ENCODE peak calls at places on chromosomes 3 and 15, in ten cellular contexts. X is psoas muscle, B is HCT116, V is K562, M is transverse colon, Q is body of pancreas, C is brain microvascular endothelial cell, T is PC-3, K is adrenal gland, D is endodermal cell. U is an unnamed sample.

GRCh38 chr3:177906573-177907229 is 629.5 kb upstream of the KCNMB2 start:
- DNase-seq in X (no peak), K (no peak), C (no peak), B (no peak), D (no peak), M (no peak), T (peak; percentile 19), Q (no peak), V (no peak), U (no peak)

GRCh38 chr3:72448858-72449257 is 399.4 kb downstream of the SHQ1 start:
- DNase-seq in M (no peak), V (peak; percentile 41), B (no peak), X (no peak), Q (no peak), C (no peak), T (peak; percentile 64), K (no peak), D (no peak), U (no peak)

GRCh38 chr3:12902181-12902999 is 61.0 kb upstream of the RPL32 start:
- DNase-seq in T (no peak), Q (no peak), M (no peak), K (no peak), C (no peak), D (no peak), B (no peak), X (peak; percentile 16), V (no peak), U (no peak)

GRCh38 chr3:65732060-65732933 is 306.4 kb downstream of the MAGI1 start:
- DNase-seq in V (peak; percentile 44), X (no peak), K (peak; percentile 26), D (peak; percentile 59), C (peak; percentile 54), B (peak; percentile 29), T (peak; percentile 64), Q (no peak), M (no peak), U (peak; percentile 65)

GRCh38 chr3:143503325-143503885 is 344.9 kb downstream of the SLC9A9 start:
- DNase-seq in K (no peak), D (no peak), T (no peak), C (no peak), B (no peak), X (no peak), Q (no peak), M (no peak), V (no peak), U (no peak)

GRCh38 chr3:166917437-166917836 is 462.7 kb downstream of the ZBBX start:
- DNase-seq in V (no peak), Q (no peak), C (no peak), X (no peak), K (no peak), B (no peak), T (no peak), D (peak; percentile 47), M (no peak), U (no peak)

GRCh38 chr15:67920524-67921240 is 80.8 kb upstream of the RNU6-1 start:
- DNase-seq in V (no peak), K (no peak), X (no peak), C (no peak), B (no peak), D (no peak), Q (no peak), T (no peak), M (no peak), U (no peak)

GRCh38 chr3:193605876-193606275 is 12.9 kb downstream of the OPA1 start:
- DNase-seq in Q (peak; percentile 63), D (peak; percentile 86), B (peak; percentile 56), T (peak; percentile 88), C (peak; percentile 69), K (peak; percentile 50), M (peak; percentile 55), V (peak; percentile 59), X (no peak), U (peak; percentile 86)

GRCh38 chr3:54954019-54954418 is 26.2 kb upstream of the LRTM1 start:
- DNase-seq in C (peak; percentile 77), X (peak; percentile 17), D (peak; percentile 78), V (no peak), K (peak; percentile 26), T (peak; percentile 53), Q (no peak), B (no peak), M (no peak), U (no peak)

GRCh38 chr15:40048155-40048792 is 9.3 kb upstream of the SRP14 start:
- DNase-seq in C (no peak), B (no peak), X (no peak), T (no peak), Q (no peak), D (no peak), M (peak; percentile 78), V (no peak), K (no peak), U (no peak)

GRCh38 chr15:40044717-40045571 is 6.0 kb upstream of the SRP14 start:
- DNase-seq in X (peak; percentile 88), M (peak; percentile 94), C (peak; percentile 82), Q (peak; percentile 91), B (peak; percentile 46), T (peak; percentile 88), D (peak; percentile 94), V (peak; percentile 88), K (peak; percentile 86), U (peak; percentile 90)

GRCh38 chr15:40045572-40046217 is 6.7 kb upstream of the SRP14 start:
- DNase-seq in C (no peak), V (no peak), D (peak; percentile 73), Q (no peak), M (peak; percentile 41), X (no peak), K (no peak), B (no peak), T (no peak), U (no peak)

GRCh38 chr15:40047413-40048154 is 8.6 kb upstream of the SRP14 start:
- DNase-seq in M (peak; percentile 69), X (peak; percentile 49), K (no peak), V (no peak), B (no peak), C (peak; percentile 74), Q (peak; percentile 46), D (peak; percentile 55), T (peak; percentile 82), U (peak; percentile 88)

GRCh38 chr15:40046721-40047412 is 7.9 kb upstream of the SRP14 start:
- DNase-seq in C (peak; percentile 61), B (no peak), V (no peak), T (peak; percentile 89), M (no peak), D (no peak), K (no peak), X (no peak), Q (no peak), U (peak; percentile 61)
- H3K27ac ChIP-seq in C (peak overlapping the region; percentile 79), B (no peak overlapping the region), V (no peak overlapping the region), T (peak overlapping the region; percentile 90), M (peak overlapping the region; percentile 70), D (no peak overlapping the region), K (peak overlapping the region; percentile 9), X (peak overlapping the region; percentile 51), Q (peak overlapping the region; percentile 62), U (peak overlapping the region; percentile 69)

GRCh38 chr15:71133734-71134464 is 18.6 kb downstream of the THSD4 start:
- DNase-seq in D (no peak), Q (peak; percentile 49), C (no peak), X (no peak), V (no peak), K (peak; percentile 33), M (no peak), T (no peak), B (no peak), U (no peak)

GRCh38 chr15:71138473-71138872 is 23.2 kb downstream of the THSD4 start:
- DNase-seq in C (no peak), M (no peak), D (no peak), Q (no peak), V (no peak), K (no peak), T (no peak), X (no peak), B (no peak), U (no peak)

GRCh38 chr15:71139264-71139663 is 24.0 kb downstream of the THSD4 start:
- DNase-seq in K (no peak), D (no peak), X (no peak), M (no peak), V (no peak), B (no peak), C (no peak), T (no peak), Q (no peak), U (peak; percentile 27)

GRCh38 chr15:71137138-71137518 is 21.9 kb downstream of the THSD4 start:
- DNase-seq in B (no peak), X (no peak), M (peak; percentile 31), C (no peak), Q (peak; percentile 62), D (no peak), K (no peak), V (no peak), T (no peak), U (no peak)

GRCh38 chr15:71136159-71137137 is 21.2 kb downstream of the THSD4 start:
- DNase-seq in B (no peak), X (no peak), V (no peak), T (peak; percentile 92), C (peak; percentile 94), D (peak; percentile 78), Q (no peak), K (no peak), M (no peak), U (peak; percentile 97)
- TF ChIP-seq CTCF in B (peak; percentile 24), X (no peak), V (no peak), T (peak; percentile 39), C (peak; percentile 58), D (peak; percentile 21), Q (no peak), K (no peak), M (no peak), U (no peak)

DNA sequence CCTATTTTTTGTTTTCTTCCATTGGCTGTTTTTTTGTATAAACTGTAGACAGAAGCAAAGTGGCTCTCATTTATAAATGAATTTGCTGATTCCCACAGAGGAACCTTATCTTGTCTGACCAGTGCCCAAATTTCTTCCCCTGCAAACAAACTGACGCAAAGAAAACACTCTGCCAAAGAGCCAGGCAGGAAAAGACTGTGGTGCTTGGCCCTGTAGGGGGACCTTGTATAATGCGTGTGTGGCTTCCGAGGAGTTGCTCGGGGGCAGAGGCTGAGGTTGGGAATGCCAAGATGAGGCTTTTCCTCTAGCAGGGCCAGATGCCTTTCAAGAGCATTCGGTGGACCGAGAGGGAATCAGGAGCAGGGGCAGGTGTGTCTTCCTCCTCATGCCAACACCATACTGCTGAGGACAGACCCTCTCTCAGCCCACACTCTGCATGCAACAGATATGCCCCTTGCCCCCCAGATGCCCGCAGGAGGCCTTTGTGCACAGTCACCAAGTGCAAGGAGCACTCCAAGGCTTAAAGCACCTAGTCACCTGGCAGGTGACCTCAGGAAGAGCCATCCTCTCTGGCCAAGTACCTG is 104.2 kb upstream of the ABHD17C start:
- DNase-seq in M (no peak), K (no peak), D (peak; percentile 36), X (no peak), V (no peak), T (no peak), B (no peak), C (no peak), Q (no peak), U (no peak)
- H3K36me3 ChIP-seq in M (no peaks in the 10 kb centered on the region), K (no peaks in the 10 kb centered on the region), D (no peaks in the 10 kb centered on the region), X (no peaks in the 10 kb centered on the region), V (no peaks in the 10 kb centered on the region), T (no peaks in the 10 kb centered on the region), B (no peaks in the 10 kb centered on the region), C (no peaks in the 10 kb centered on the region), Q (no peaks in the 10 kb centered on the region), U (no peaks in the 10 kb centered on the region)

DNA sequence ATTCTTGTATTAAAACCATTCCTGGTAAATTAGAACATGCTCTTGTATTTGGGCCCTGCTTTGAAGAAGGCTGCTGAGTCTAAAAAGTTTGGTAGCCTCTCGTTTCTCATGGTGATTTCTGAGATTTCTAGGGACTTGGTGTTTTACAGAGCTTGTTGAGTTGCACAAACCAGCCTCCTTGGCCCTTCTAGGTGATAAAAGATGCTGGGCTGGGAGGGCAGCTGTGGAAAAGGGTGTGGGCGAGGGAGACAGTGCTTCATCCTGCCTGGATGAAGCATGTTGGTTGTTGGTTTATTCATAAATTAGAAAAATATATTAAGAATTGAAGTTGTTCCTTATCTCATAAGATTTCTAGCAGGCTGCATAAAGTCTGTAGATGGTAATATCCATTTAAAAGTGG is 151.7 kb downstream of the IGF1R start:
- DNase-seq in X (no peak), C (no peak), Q (no peak), T (no peak), K (no peak), V (no peak), B (no peak), D (peak; percentile 65), M (no peak), U (no peak)
- H3K27ac ChIP-seq in X (peak overlapping the region; percentile 64), C (peak overlapping the region; percentile 33), Q (peak overlapping the region; percentile 82), T (no peak overlapping the region), K (peak overlapping the region; percentile 37), V (no peak overlapping the region), B (peak overlapping the region; percentile 91), D (peak overlapping the region; percentile 99), M (peak overlapping the region; percentile 78), U (peak overlapping the region; percentile 98)